ENCODE peak calls at places on chromosomes 13 and 19, in ten cellular contexts. One of them, this sample, is unnamed.

GRCh38 chr19:17794731-17795494 is at the start of gene B3GNT3:
- DNase-seq in HFF-Myc: no peak
- DNase-seq in suprapubic skin: no peak
- DNase-seq in cardiac muscle cell: peak
- DNase-seq in body of pancreas: peak
- DNase-seq in AG04449: no peak
- DNase-seq in astrocyte of the cerebellum: no peak
- DNase-seq in BJ: no peak
- DNase-seq in A549: peak
- DNase-seq in psoas muscle: peak
- DNase-seq in this sample: peak

GRCh38 chr13:44620057-44620456 is 43.9 kb upstream of the TSC22D1 start:
- DNase-seq in HFF-Myc: no peak
- DNase-seq in suprapubic skin: no peak
- DNase-seq in cardiac muscle cell: peak
- DNase-seq in body of pancreas: no peak
- DNase-seq in AG04449: no peak
- DNase-seq in astrocyte of the cerebellum: no peak
- DNase-seq in BJ: no peak
- DNase-seq in A549: peak
- DNase-seq in psoas muscle: no peak
- DNase-seq in this sample: peak

GRCh38 chr13:113786262-113786841 is 27.3 kb downstream of the TMEM255B start:
- DNase-seq in HFF-Myc: no peak
- DNase-seq in suprapubic skin: no peak
- DNase-seq in cardiac muscle cell: no peak
- DNase-seq in body of pancreas: no peak
- DNase-seq in AG04449: no peak
- DNase-seq in astrocyte of the cerebellum: no peak
- DNase-seq in BJ: no peak
- DNase-seq in A549: no peak
- DNase-seq in psoas muscle: no peak
- DNase-seq in this sample: peak

GRCh38 chr19:41302624-41303351 is 7.2 kb upstream of the CCDC97 start:
- DNase-seq in HFF-Myc: no peak
- DNase-seq in suprapubic skin: peak
- DNase-seq in cardiac muscle cell: no peak
- DNase-seq in body of pancreas: no peak
- DNase-seq in AG04449: no peak
- DNase-seq in astrocyte of the cerebellum: no peak
- DNase-seq in BJ: no peak
- DNase-seq in A549: no peak
- DNase-seq in psoas muscle: no peak
- DNase-seq in this sample: no peak

GRCh38 chr13:46667687-46668281 is 114.8 kb downstream of the LRCH1 start:
- DNase-seq in HFF-Myc: no peak
- DNase-seq in suprapubic skin: no peak
- DNase-seq in cardiac muscle cell: no peak
- DNase-seq in body of pancreas: no peak
- DNase-seq in AG04449: no peak
- DNase-seq in astrocyte of the cerebellum: no peak
- DNase-seq in BJ: no peak
- DNase-seq in A549: no peak
- DNase-seq in psoas muscle: no peak
- DNase-seq in this sample: peak

GRCh38 chr13:45422731-45423130 is 4.6 kb upstream of the SLC25A30 start:
- DNase-seq in HFF-Myc: no peak
- DNase-seq in suprapubic skin: no peak
- DNase-seq in cardiac muscle cell: no peak
- DNase-seq in body of pancreas: no peak
- DNase-seq in AG04449: no peak
- DNase-seq in astrocyte of the cerebellum: no peak
- DNase-seq in BJ: no peak
- DNase-seq in A549: no peak
- DNase-seq in psoas muscle: no peak
- DNase-seq in this sample: no peak

GRCh38 chr13:22095794-22096193 is 424.9 kb downstream of the FGF9 start:
- DNase-seq in HFF-Myc: no peak
- DNase-seq in suprapubic skin: no peak
- DNase-seq in cardiac muscle cell: no peak
- DNase-seq in body of pancreas: no peak
- DNase-seq in AG04449: no peak
- DNase-seq in astrocyte of the cerebellum: no peak
- DNase-seq in BJ: no peak
- DNase-seq in A549: no peak
- DNase-seq in psoas muscle: no peak
- DNase-seq in this sample: no peak

GRCh38 chr13:74675185-74675584 is 541.0 kb upstream of the KLF12 start:
- DNase-seq in HFF-Myc: no peak
- DNase-seq in suprapubic skin: no peak
- DNase-seq in cardiac muscle cell: no peak
- DNase-seq in body of pancreas: no peak
- DNase-seq in AG04449: no peak
- DNase-seq in astrocyte of the cerebellum: no peak
- DNase-seq in BJ: no peak
- DNase-seq in A549: no peak
- DNase-seq in psoas muscle: no peak
- DNase-seq in this sample: no peak

DNA sequence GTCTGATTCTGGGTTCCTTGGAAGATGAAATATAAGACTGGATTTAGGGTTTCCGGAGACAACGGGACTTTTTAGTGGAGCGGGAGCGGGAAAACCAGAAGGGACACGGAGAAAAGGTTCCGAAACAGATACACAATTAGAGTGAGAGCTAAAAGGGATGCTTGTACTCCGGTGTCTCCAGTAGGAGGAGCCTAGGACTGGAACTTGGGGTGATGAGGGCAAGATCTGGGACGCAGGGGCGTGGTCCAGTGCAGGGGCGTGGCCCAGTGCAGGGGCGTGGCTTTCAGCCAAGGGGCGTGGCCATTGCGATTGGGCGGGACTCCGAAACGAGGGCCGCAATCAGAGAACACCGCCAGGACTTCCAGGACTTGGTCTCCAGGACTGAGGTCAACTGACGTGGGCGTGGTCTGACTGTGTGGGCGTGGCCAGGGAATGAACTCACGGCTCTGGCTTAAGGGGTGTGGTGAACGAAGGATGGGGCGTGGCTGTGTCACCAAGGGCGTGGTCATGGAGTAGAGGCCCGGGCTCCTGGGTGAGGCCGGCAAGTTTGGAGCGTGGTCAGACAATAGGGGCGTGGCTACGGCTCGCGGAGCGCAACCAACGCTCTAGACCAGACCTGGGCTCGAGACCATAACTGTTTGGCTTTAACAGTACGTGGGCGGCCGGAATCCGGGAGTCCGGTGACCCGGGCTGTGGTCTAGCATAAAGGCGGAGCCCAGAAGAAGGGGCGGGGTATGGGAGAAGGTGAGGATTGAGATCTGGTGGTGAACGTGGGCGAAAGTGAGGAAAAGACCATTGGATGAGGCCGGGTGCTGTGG is at the start of gene DKKL1:
- DNase-seq in HFF-Myc: peak
- DNase-seq in suprapubic skin: peak
- DNase-seq in cardiac muscle cell: peak
- DNase-seq in body of pancreas: peak
- DNase-seq in AG04449: peak
- DNase-seq in astrocyte of the cerebellum: peak
- DNase-seq in BJ: peak
- DNase-seq in A549: peak
- DNase-seq in psoas muscle: peak
- DNase-seq in this sample: peak
- TF ChIP-seq CTCF in HFF-Myc: peak
- TF ChIP-seq CTCF in suprapubic skin: no peak
- TF ChIP-seq CTCF in cardiac muscle cell: peak
- TF ChIP-seq CTCF in body of pancreas: no peak
- TF ChIP-seq CTCF in AG04449: peak
- TF ChIP-seq CTCF in astrocyte of the cerebellum: peak
- TF ChIP-seq CTCF in BJ: peak
- TF ChIP-seq CTCF in A549: peak
- TF ChIP-seq CTCF in psoas muscle: no peak
- TF ChIP-seq CTCF in this sample: no peak

GRCh38 chr19:703651-704446 is 4.9 kb upstream of the PALM start:
- DNase-seq in HFF-Myc: peak
- DNase-seq in suprapubic skin: peak
- DNase-seq in cardiac muscle cell: peak
- DNase-seq in body of pancreas: peak
- DNase-seq in AG04449: no peak
- DNase-seq in astrocyte of the cerebellum: no peak
- DNase-seq in BJ: no peak
- DNase-seq in A549: peak
- DNase-seq in psoas muscle: peak
- DNase-seq in this sample: peak
- H3K4me3 ChIP-seq in HFF-Myc: no peak
- H3K4me3 ChIP-seq in suprapubic skin: peak
- H3K4me3 ChIP-seq in cardiac muscle cell: no peak
- H3K4me3 ChIP-seq in body of pancreas: no peak
- H3K4me3 ChIP-seq in AG04449: no peak
- H3K4me3 ChIP-seq in astrocyte of the cerebellum: no peak
- H3K4me3 ChIP-seq in BJ: no peak
- H3K4me3 ChIP-seq in A549: peak
- H3K4me3 ChIP-seq in psoas muscle: peak
- H3K4me3 ChIP-seq in this sample: peak

DNA sequence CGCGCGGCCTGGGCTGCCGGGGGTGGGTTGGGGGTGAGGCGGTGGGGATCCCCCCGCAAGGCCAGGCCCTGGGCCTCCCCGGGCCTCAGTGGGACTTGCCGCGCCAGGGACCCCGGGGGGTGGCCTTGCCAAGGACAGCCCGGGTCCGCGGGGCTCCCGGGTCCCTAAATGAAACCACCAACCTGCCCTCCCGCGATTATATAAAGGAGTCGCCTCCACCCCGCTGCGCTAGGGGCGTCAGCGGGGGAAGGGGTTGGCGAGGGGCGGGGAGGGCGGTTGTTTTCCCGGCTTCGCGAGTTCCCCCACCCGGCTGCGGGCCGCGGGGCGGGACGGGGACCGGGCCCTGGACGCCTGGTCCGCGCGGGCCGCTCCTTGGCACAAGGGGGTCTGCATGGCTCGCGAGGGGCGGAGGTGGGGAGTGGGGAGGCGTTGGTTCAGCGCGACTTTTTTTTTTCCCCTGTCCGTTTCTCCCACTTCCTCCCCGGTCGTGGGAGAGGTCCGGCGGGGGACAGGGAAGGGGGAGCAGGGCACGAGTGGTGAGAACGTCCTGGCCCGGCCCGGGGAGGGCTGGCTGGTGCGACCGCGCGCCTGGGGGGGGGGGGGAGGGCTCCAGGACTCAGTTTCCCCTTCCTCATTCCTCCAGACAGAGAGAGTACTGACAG is 828 bp upstream of the ZBTB7A start:
- DNase-seq in HFF-Myc: no peak
- DNase-seq in suprapubic skin: peak
- DNase-seq in cardiac muscle cell: peak
- DNase-seq in body of pancreas: no peak
- DNase-seq in AG04449: no peak
- DNase-seq in astrocyte of the cerebellum: no peak
- DNase-seq in BJ: no peak
- DNase-seq in A549: no peak
- DNase-seq in psoas muscle: peak
- DNase-seq in this sample: no peak
- TF ChIP-seq CTCF in HFF-Myc: no peak
- TF ChIP-seq CTCF in suprapubic skin: no peak
- TF ChIP-seq CTCF in cardiac muscle cell: no peak
- TF ChIP-seq CTCF in body of pancreas: no peak
- TF ChIP-seq CTCF in AG04449: no peak
- TF ChIP-seq CTCF in astrocyte of the cerebellum: no peak
- TF ChIP-seq CTCF in BJ: no peak
- TF ChIP-seq CTCF in A549: no peak
- TF ChIP-seq CTCF in psoas muscle: no peak
- TF ChIP-seq CTCF in this sample: no peak

GRCh38 chr19:45640849-45641273 is 1.7 kb upstream of the EML2 start:
- DNase-seq in HFF-Myc: no peak
- DNase-seq in suprapubic skin: peak
- DNase-seq in cardiac muscle cell: peak
- DNase-seq in body of pancreas: no peak
- DNase-seq in AG04449: no peak
- DNase-seq in astrocyte of the cerebellum: no peak
- DNase-seq in BJ: no peak
- DNase-seq in A549: no peak
- DNase-seq in psoas muscle: no peak
- DNase-seq in this sample: no peak

GRCh38 chr19:45641274-45642105 is 2.3 kb upstream of the EML2 start:
- DNase-seq in HFF-Myc: peak
- DNase-seq in suprapubic skin: peak
- DNase-seq in cardiac muscle cell: peak
- DNase-seq in body of pancreas: peak
- DNase-seq in AG04449: no peak
- DNase-seq in astrocyte of the cerebellum: no peak
- DNase-seq in BJ: no peak
- DNase-seq in A549: peak
- DNase-seq in psoas muscle: peak
- DNase-seq in this sample: peak

GRCh38 chr19:45645068-45645630 is 6.0 kb upstream of the EML2 start:
- DNase-seq in HFF-Myc: no peak
- DNase-seq in suprapubic skin: no peak
- DNase-seq in cardiac muscle cell: no peak
- DNase-seq in body of pancreas: no peak
- DNase-seq in AG04449: no peak
- DNase-seq in astrocyte of the cerebellum: no peak
- DNase-seq in BJ: no peak
- DNase-seq in A549: no peak
- DNase-seq in psoas muscle: no peak
- DNase-seq in this sample: no peak

GRCh38 chr19:45643927-45644771 is 5.0 kb upstream of the EML2 start:
- DNase-seq in HFF-Myc: no peak
- DNase-seq in suprapubic skin: no peak
- DNase-seq in cardiac muscle cell: no peak
- DNase-seq in body of pancreas: no peak
- DNase-seq in AG04449: no peak
- DNase-seq in astrocyte of the cerebellum: no peak
- DNase-seq in BJ: no peak
- DNase-seq in A549: no peak
- DNase-seq in psoas muscle: no peak
- DNase-seq in this sample: no peak

DNA sequence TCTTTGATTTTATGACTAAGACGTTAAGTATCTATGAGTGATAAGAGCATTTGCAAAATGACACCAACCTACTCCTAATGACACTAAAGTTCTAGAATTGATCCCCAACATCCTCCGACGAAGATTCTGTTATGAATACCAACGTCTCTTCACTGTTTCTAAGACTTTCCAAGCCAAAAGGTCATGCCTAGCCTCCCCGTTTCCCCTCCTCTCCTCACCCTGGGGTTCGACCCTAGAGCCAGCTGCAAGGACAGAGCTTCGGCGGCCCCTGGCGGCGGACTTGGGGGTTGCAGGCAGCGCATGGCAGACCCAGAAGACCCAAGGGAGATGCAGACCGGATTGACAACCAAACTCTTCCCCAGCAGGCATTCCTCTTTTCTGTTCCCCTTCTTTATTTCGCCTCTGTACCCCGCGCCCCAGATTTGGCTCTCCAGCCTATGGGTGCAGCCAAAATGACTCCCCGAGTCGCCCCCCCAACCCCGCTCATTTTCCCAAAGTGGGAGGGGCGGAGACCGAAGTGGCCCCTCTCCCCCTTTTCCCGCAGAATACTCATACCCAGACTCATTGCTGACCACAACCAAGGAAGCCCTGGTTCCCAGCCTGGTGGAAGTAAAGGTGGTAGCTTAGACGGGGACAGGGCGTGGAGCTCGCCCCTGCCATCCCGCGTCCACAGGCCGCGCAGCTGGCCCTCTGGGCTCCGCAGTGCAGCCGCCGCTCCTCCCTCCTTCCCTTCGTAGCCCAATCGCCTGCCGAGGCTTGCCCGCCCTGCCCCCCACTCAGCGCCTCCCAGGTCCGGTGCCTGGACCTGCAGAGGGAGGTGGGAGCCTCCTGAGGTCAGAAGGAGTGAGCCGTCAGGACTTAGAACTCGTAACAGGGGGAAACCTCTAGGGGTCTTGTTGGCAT is 4.1 kb upstream of the EML2 start:
- DNase-seq in HFF-Myc: no peak
- DNase-seq in suprapubic skin: peak
- DNase-seq in cardiac muscle cell: peak
- DNase-seq in body of pancreas: peak
- DNase-seq in AG04449: no peak
- DNase-seq in astrocyte of the cerebellum: peak
- DNase-seq in BJ: no peak
- DNase-seq in A549: peak
- DNase-seq in psoas muscle: peak
- DNase-seq in this sample: peak
- H3K4me3 ChIP-seq in HFF-Myc: no peak
- H3K4me3 ChIP-seq in suprapubic skin: no peak
- H3K4me3 ChIP-seq in cardiac muscle cell: peak
- H3K4me3 ChIP-seq in body of pancreas: no peak
- H3K4me3 ChIP-seq in AG04449: peak
- H3K4me3 ChIP-seq in astrocyte of the cerebellum: peak
- H3K4me3 ChIP-seq in BJ: no peak
- H3K4me3 ChIP-seq in A549: peak
- H3K4me3 ChIP-seq in psoas muscle: no peak
- H3K4me3 ChIP-seq in this sample: no peak